ENCODE peak calls at places on chromosomes 11 and 22, in nine cellular contexts. One of them, this sample, is unnamed.

GRCh38 chr11:106585061-106585460 is 433.2 kb downstream of the GUCY1A2 start:
- DNase-seq in H4: peak
- DNase-seq in aorta: no peak
- DNase-seq in GM06990: no peak
- DNase-seq in stimulated activated CD8-positive, alpha-beta memory T cell treated with anti-CD3 and anti-CD28 coated beads, Interleukin-15, amount 100 ng/mL, for 48 hours: no peak
- DNase-seq in Right ventricle myocardium inferior: no peak
- DNase-seq in lung microvascular endothelial cell: peak
- DNase-seq in fibroblast of gingiva: peak
- DNase-seq in NCI-H187: no peak
- DNase-seq in this sample: no peak

GRCh38 chr22:21012446-21013407 is 2.2 kb upstream of the P2RX6 start:
- DNase-seq in H4: no peak
- DNase-seq in aorta: no peak
- DNase-seq in GM06990: no peak
- DNase-seq in stimulated activated CD8-positive, alpha-beta memory T cell treated with anti-CD3 and anti-CD28 coated beads, Interleukin-15, amount 100 ng/mL, for 48 hours: no peak
- DNase-seq in Right ventricle myocardium inferior: no peak
- DNase-seq in lung microvascular endothelial cell: no peak
- DNase-seq in fibroblast of gingiva: no peak
- DNase-seq in NCI-H187: no peak
- DNase-seq in this sample: no peak

GRCh38 chr11:76071090-76071489 is 135.2 kb downstream of the WNT11 start:
- DNase-seq in H4: no peak
- DNase-seq in aorta: no peak
- DNase-seq in GM06990: no peak
- DNase-seq in stimulated activated CD8-positive, alpha-beta memory T cell treated with anti-CD3 and anti-CD28 coated beads, Interleukin-15, amount 100 ng/mL, for 48 hours: no peak
- DNase-seq in Right ventricle myocardium inferior: no peak
- DNase-seq in lung microvascular endothelial cell: peak
- DNase-seq in fibroblast of gingiva: no peak
- DNase-seq in NCI-H187: no peak
- DNase-seq in this sample: no peak

GRCh38 chr11:74559110-74559933 is 33.1 kb upstream of the POLD3 start:
- DNase-seq in H4: no peak
- DNase-seq in aorta: no peak
- DNase-seq in GM06990: no peak
- DNase-seq in stimulated activated CD8-positive, alpha-beta memory T cell treated with anti-CD3 and anti-CD28 coated beads, Interleukin-15, amount 100 ng/mL, for 48 hours: no peak
- DNase-seq in Right ventricle myocardium inferior: no peak
- DNase-seq in lung microvascular endothelial cell: peak
- DNase-seq in fibroblast of gingiva: no peak
- DNase-seq in NCI-H187: no peak
- DNase-seq in this sample: no peak

GRCh38 chr22:31692186-31692886 is 30.3 kb upstream of the PISD start:
- DNase-seq in H4: no peak
- DNase-seq in aorta: no peak
- DNase-seq in GM06990: no peak
- DNase-seq in stimulated activated CD8-positive, alpha-beta memory T cell treated with anti-CD3 and anti-CD28 coated beads, Interleukin-15, amount 100 ng/mL, for 48 hours: no peak
- DNase-seq in Right ventricle myocardium inferior: no peak
- DNase-seq in lung microvascular endothelial cell: peak
- DNase-seq in fibroblast of gingiva: no peak
- DNase-seq in NCI-H187: no peak
- DNase-seq in this sample: peak

GRCh38 chr11:96978751-96979150 is 588.9 kb downstream of the JRKL start:
- DNase-seq in H4: no peak
- DNase-seq in aorta: no peak
- DNase-seq in GM06990: no peak
- DNase-seq in stimulated activated CD8-positive, alpha-beta memory T cell treated with anti-CD3 and anti-CD28 coated beads, Interleukin-15, amount 100 ng/mL, for 48 hours: no peak
- DNase-seq in Right ventricle myocardium inferior: no peak
- DNase-seq in lung microvascular endothelial cell: no peak
- DNase-seq in fibroblast of gingiva: no peak
- DNase-seq in NCI-H187: no peak
- DNase-seq in this sample: no peak

GRCh38 chr11:26551186-26551801 is 20.8 kb downstream of the MUC15 start:
- DNase-seq in H4: no peak
- DNase-seq in aorta: no peak
- DNase-seq in GM06990: no peak
- DNase-seq in stimulated activated CD8-positive, alpha-beta memory T cell treated with anti-CD3 and anti-CD28 coated beads, Interleukin-15, amount 100 ng/mL, for 48 hours: no peak
- DNase-seq in Right ventricle myocardium inferior: no peak
- DNase-seq in lung microvascular endothelial cell: no peak
- DNase-seq in fibroblast of gingiva: peak
- DNase-seq in NCI-H187: no peak
- DNase-seq in this sample: no peak

GRCh38 chr11:93849751-93850584 is 450 bp downstream of the VSTM5 start:
- DNase-seq in H4: no peak
- DNase-seq in aorta: peak
- DNase-seq in GM06990: no peak
- DNase-seq in stimulated activated CD8-positive, alpha-beta memory T cell treated with anti-CD3 and anti-CD28 coated beads, Interleukin-15, amount 100 ng/mL, for 48 hours: no peak
- DNase-seq in Right ventricle myocardium inferior: peak
- DNase-seq in lung microvascular endothelial cell: no peak
- DNase-seq in fibroblast of gingiva: peak
- DNase-seq in NCI-H187: no peak
- DNase-seq in this sample: no peak

GRCh38 chr11:129067454-129067853 is 124.7 kb downstream of the ARHGAP32 start:
- DNase-seq in H4: no peak
- DNase-seq in aorta: no peak
- DNase-seq in GM06990: no peak
- DNase-seq in stimulated activated CD8-positive, alpha-beta memory T cell treated with anti-CD3 and anti-CD28 coated beads, Interleukin-15, amount 100 ng/mL, for 48 hours: no peak
- DNase-seq in Right ventricle myocardium inferior: no peak
- DNase-seq in lung microvascular endothelial cell: no peak
- DNase-seq in fibroblast of gingiva: no peak
- DNase-seq in NCI-H187: no peak
- DNase-seq in this sample: no peak

GRCh38 chr22:22702874-22703570 is 58.6 kb downstream of the GGTLC2 start:
- DNase-seq in H4: no peak
- DNase-seq in aorta: no peak
- DNase-seq in GM06990: no peak
- DNase-seq in stimulated activated CD8-positive, alpha-beta memory T cell treated with anti-CD3 and anti-CD28 coated beads, Interleukin-15, amount 100 ng/mL, for 48 hours: no peak
- DNase-seq in Right ventricle myocardium inferior: no peak
- DNase-seq in lung microvascular endothelial cell: no peak
- DNase-seq in fibroblast of gingiva: no peak
- DNase-seq in NCI-H187: no peak
- DNase-seq in this sample: no peak

This sample was measured in activated T-helper 2 cell treated with anti-CD3 and anti-CD28 coated beads, Interferon-gamma antibody, Interleukin-2, Interleukin-4, amounts not matched to agents 10 μg/mL and 5 μg/mL and 100 μg/mL, durations not matched to agents 14 hours and 24 hours and 36 hours.